ENCODE peak calls at places on chromosome 11, in eight cellular contexts. One of them, this sample, is unnamed.

GRCh38 chr11:126542621-126543020 is 187.1 kb downstream of the ST3GAL4 start:
- DNase-seq in kidney epithelial cell: no peak
- DNase-seq in psoas muscle: no peak
- DNase-seq in cardiac muscle cell: no peak
- DNase-seq in neural progenitor cell: no peak
- DNase-seq in pancreas: no peak
- DNase-seq in left ventricle myocardium inferior: no peak
- DNase-seq in spleen: no peak
- DNase-seq in this sample: no peak

GRCh38 chr11:63608353-63609345 is 5.6 kb downstream of the PLAAT3 start:
- DNase-seq in kidney epithelial cell: peak; percentile 72
- DNase-seq in psoas muscle: no peak
- DNase-seq in cardiac muscle cell: peak; percentile 76
- DNase-seq in neural progenitor cell: no peak
- DNase-seq in pancreas: no peak
- DNase-seq in left ventricle myocardium inferior: no peak
- DNase-seq in spleen: no peak
- DNase-seq in this sample: peak; percentile 22

GRCh38 chr11:130454495-130455262 is 6.2 kb downstream of the ADAMTS15 start:
- DNase-seq in kidney epithelial cell: no peak
- DNase-seq in psoas muscle: no peak
- DNase-seq in cardiac muscle cell: peak; percentile 34
- DNase-seq in neural progenitor cell: no peak
- DNase-seq in pancreas: no peak
- DNase-seq in left ventricle myocardium inferior: no peak
- DNase-seq in spleen: no peak
- DNase-seq in this sample: no peak

GRCh38 chr11:126102436-126102894 is 39.8 kb upstream of the CDON start:
- DNase-seq in kidney epithelial cell: no peak
- DNase-seq in psoas muscle: no peak
- DNase-seq in cardiac muscle cell: peak; percentile 80
- DNase-seq in neural progenitor cell: no peak
- DNase-seq in pancreas: no peak
- DNase-seq in left ventricle myocardium inferior: peak; percentile 37
- DNase-seq in spleen: no peak
- DNase-seq in this sample: no peak

GRCh38 chr11:2742611-2743426 is 43.0 kb upstream of the KCNQ1OT1 start:
- DNase-seq in kidney epithelial cell: no peak
- DNase-seq in psoas muscle: no peak
- DNase-seq in cardiac muscle cell: no peak
- DNase-seq in neural progenitor cell: no peak
- DNase-seq in pancreas: peak; percentile 14
- DNase-seq in left ventricle myocardium inferior: peak; percentile 12
- DNase-seq in spleen: peak; percentile 64
- DNase-seq in this sample: no peak

GRCh38 chr11:110921742-110922200 is 209.5 kb upstream of the ARHGAP20 start:
- DNase-seq in kidney epithelial cell: peak; percentile 28
- DNase-seq in psoas muscle: no peak
- DNase-seq in cardiac muscle cell: peak; percentile 88
- DNase-seq in neural progenitor cell: peak; percentile 6
- DNase-seq in pancreas: peak; percentile 48
- DNase-seq in left ventricle myocardium inferior: no peak
- DNase-seq in spleen: no peak
- DNase-seq in this sample: peak; percentile 8

GRCh38 chr11:83628622-83629347 is 342.6 kb upstream of the CCDC90B start:
- DNase-seq in kidney epithelial cell: no peak
- DNase-seq in psoas muscle: no peak
- DNase-seq in cardiac muscle cell: no peak
- DNase-seq in neural progenitor cell: no peak
- DNase-seq in pancreas: no peak
- DNase-seq in left ventricle myocardium inferior: no peak
- DNase-seq in spleen: no peak
- DNase-seq in this sample: no peak

GRCh38 chr11:14669958-14670357 is 26.4 kb downstream of the PDE3B start:
- DNase-seq in kidney epithelial cell: no peak
- DNase-seq in psoas muscle: no peak
- DNase-seq in cardiac muscle cell: no peak
- DNase-seq in neural progenitor cell: no peak
- DNase-seq in pancreas: no peak
- DNase-seq in left ventricle myocardium inferior: no peak
- DNase-seq in spleen: no peak
- DNase-seq in this sample: no peak

GRCh38 chr11:114195981-114196731 is 100.0 kb upstream of the NNMT start:
- DNase-seq in kidney epithelial cell: no peak
- DNase-seq in psoas muscle: no peak
- DNase-seq in cardiac muscle cell: no peak
- DNase-seq in neural progenitor cell: no peak
- DNase-seq in pancreas: no peak
- DNase-seq in left ventricle myocardium inferior: no peak
- DNase-seq in spleen: peak; percentile 60
- DNase-seq in this sample: peak; percentile 86

GRCh38 chr11:7204778-7205177 is 46.9 kb upstream of the SYT9 start:
- DNase-seq in kidney epithelial cell: peak; percentile 39
- DNase-seq in psoas muscle: no peak
- DNase-seq in cardiac muscle cell: peak; percentile 62
- DNase-seq in neural progenitor cell: no peak
- DNase-seq in pancreas: no peak
- DNase-seq in left ventricle myocardium inferior: no peak
- DNase-seq in spleen: no peak
- DNase-seq in this sample: peak; percentile 85

GRCh38 chr11:45313211-45313865 is 27.2 kb upstream of the SYT13 start:
- DNase-seq in kidney epithelial cell: no peak
- DNase-seq in psoas muscle: no peak
- DNase-seq in cardiac muscle cell: no peak
- DNase-seq in neural progenitor cell: no peak
- DNase-seq in pancreas: no peak
- DNase-seq in left ventricle myocardium inferior: no peak
- DNase-seq in spleen: no peak
- DNase-seq in this sample: no peak

GRCh38 chr11:121473064-121473777 is 20.5 kb upstream of the SORL1-AS1 start:
- DNase-seq in kidney epithelial cell: no peak
- DNase-seq in psoas muscle: no peak
- DNase-seq in cardiac muscle cell: peak; percentile 58
- DNase-seq in neural progenitor cell: no peak
- DNase-seq in pancreas: no peak
- DNase-seq in left ventricle myocardium inferior: no peak
- DNase-seq in spleen: no peak
- DNase-seq in this sample: peak; percentile 57

GRCh38 chr11:72676874-72677341 is 2.7 kb upstream of the PDE2A start:
- DNase-seq in kidney epithelial cell: no peak
- DNase-seq in psoas muscle: peak; percentile 67
- DNase-seq in cardiac muscle cell: peak; percentile 60
- DNase-seq in neural progenitor cell: peak; percentile 95
- DNase-seq in pancreas: peak; percentile 77
- DNase-seq in left ventricle myocardium inferior: peak; percentile 58
- DNase-seq in spleen: peak; percentile 89
- DNase-seq in this sample: peak; percentile 27

DNA sequence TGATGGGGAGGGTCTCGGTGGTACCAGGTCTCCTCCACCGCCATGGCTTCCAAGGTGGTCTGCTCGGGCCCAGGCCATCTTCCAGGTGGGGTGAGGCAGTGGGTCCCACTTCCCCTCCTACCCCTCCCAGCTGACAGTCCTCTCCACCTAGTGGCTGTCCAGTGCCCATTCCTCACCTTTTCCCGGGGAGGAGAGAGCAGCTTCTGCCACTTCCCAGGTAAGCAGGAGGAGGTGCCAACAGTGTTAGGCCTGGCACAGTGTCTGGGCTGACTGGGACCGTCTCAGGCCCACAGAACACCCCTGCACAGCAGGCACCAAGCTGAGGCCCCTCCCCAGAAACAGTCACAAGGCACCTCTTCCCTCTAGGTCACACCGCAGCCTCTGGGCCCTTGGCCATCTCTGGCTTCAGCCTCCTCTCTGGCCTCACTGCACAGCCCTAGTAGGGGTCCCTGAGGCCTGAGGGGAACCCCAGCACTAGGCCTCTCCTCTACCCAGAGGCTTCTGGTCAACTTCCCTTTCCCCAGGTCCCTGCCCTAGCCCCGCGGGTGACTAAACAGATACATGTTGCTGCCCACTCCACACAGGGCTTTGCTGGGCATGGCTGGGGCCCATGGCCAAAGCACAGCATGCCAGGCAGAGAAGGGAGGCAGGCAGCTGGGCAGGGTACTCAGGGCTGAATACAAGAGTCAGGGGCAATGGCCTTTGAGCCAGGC is 2.3 kb upstream of the ANKRD13D start:
- DNase-seq in kidney epithelial cell: no peak
- DNase-seq in psoas muscle: peak; percentile 25
- DNase-seq in cardiac muscle cell: no peak
- DNase-seq in neural progenitor cell: no peak
- DNase-seq in pancreas: peak; percentile 40
- DNase-seq in left ventricle myocardium inferior: peak; percentile 29
- DNase-seq in spleen: peak; percentile 91
- DNase-seq in this sample: no peak
- TF ChIP-seq CTCF in kidney epithelial cell: no peak
- TF ChIP-seq CTCF in psoas muscle: no peak
- TF ChIP-seq CTCF in cardiac muscle cell: no peak
- TF ChIP-seq CTCF in neural progenitor cell: no peak
- TF ChIP-seq CTCF in pancreas: no peak
- TF ChIP-seq CTCF in left ventricle myocardium inferior: no peak
- TF ChIP-seq CTCF in spleen: no peak
- TF ChIP-seq CTCF in this sample: no peak

GRCh38 chr11:119049081-119049480 is 7.9 kb downstream of the HYOU1 start:
- DNase-seq in kidney epithelial cell: no peak
- DNase-seq in psoas muscle: no peak
- DNase-seq in cardiac muscle cell: no peak
- DNase-seq in neural progenitor cell: no peak
- DNase-seq in pancreas: no peak
- DNase-seq in left ventricle myocardium inferior: no peak
- DNase-seq in spleen: peak; percentile 60
- DNase-seq in this sample: no peak

GRCh38 chr11:119054418-119054817 is 2.6 kb downstream of the HYOU1 start:
- DNase-seq in kidney epithelial cell: no peak
- DNase-seq in psoas muscle: no peak
- DNase-seq in cardiac muscle cell: no peak
- DNase-seq in neural progenitor cell: no peak
- DNase-seq in pancreas: no peak
- DNase-seq in left ventricle myocardium inferior: no peak
- DNase-seq in spleen: peak; percentile 54
- DNase-seq in this sample: no peak

GRCh38 chr11:119051440-119052162 is 5.4 kb downstream of the HYOU1 start:
- DNase-seq in kidney epithelial cell: no peak
- DNase-seq in psoas muscle: no peak
- DNase-seq in cardiac muscle cell: no peak
- DNase-seq in neural progenitor cell: no peak
- DNase-seq in pancreas: no peak
- DNase-seq in left ventricle myocardium inferior: no peak
- DNase-seq in spleen: peak; percentile 72
- DNase-seq in this sample: no peak

GRCh38 chr11:119055901-119056300 is 1.1 kb downstream of the HYOU1 start:
- DNase-seq in kidney epithelial cell: no peak
- DNase-seq in psoas muscle: no peak
- DNase-seq in cardiac muscle cell: peak; percentile 25
- DNase-seq in neural progenitor cell: peak; percentile 32
- DNase-seq in pancreas: no peak
- DNase-seq in left ventricle myocardium inferior: no peak
- DNase-seq in spleen: no peak
- DNase-seq in this sample: peak; percentile 36

DNA sequence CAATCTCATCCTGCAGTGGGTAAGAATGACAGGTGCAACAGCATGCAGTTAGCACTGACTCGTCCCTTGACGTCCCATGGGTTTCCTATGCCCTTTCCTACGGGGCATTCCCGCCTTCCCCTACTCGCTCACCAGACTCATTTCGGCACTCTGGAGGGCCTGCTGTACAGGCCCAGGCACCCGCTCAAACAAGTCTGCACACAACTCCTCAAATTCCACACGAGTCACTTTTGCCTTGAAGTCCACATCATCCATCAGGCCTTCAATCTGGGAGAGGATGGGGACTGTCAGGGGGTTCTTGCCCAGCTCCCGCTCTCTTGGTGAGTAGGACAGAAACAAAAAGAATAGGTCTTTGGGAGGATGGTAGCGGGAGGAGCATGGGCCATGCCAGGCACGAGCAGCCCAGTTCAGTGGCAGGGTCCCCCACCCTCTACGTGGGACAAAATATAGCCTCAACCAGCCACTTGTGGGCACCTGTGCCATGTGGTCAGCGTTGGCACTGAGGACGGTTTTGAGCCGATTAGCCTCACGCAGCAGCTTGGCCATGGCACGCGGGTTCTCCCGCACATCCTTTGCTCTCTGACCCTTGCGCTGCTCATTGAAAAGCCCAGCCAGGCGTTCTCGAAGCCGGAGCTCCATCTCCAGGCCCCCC is 4.7 kb downstream of the HYOU1 start:
- DNase-seq in kidney epithelial cell: no peak
- DNase-seq in psoas muscle: no peak
- DNase-seq in cardiac muscle cell: no peak
- DNase-seq in neural progenitor cell: no peak
- DNase-seq in pancreas: no peak
- DNase-seq in left ventricle myocardium inferior: no peak
- DNase-seq in spleen: peak; percentile 42
- DNase-seq in this sample: peak; percentile 30
- H3K4me3 ChIP-seq in kidney epithelial cell: no peak overlapping the region
- H3K4me3 ChIP-seq in psoas muscle: no peak overlapping the region
- H3K4me3 ChIP-seq in cardiac muscle cell: no peak overlapping the region
- H3K4me3 ChIP-seq in neural progenitor cell: no peak overlapping the region
- H3K4me3 ChIP-seq in pancreas: no peak overlapping the region
- H3K4me3 ChIP-seq in left ventricle myocardium inferior: no peak overlapping the region
- H3K4me3 ChIP-seq in spleen: no peak overlapping the region
- H3K4me3 ChIP-seq in this sample: no peak overlapping the region

DNA sequence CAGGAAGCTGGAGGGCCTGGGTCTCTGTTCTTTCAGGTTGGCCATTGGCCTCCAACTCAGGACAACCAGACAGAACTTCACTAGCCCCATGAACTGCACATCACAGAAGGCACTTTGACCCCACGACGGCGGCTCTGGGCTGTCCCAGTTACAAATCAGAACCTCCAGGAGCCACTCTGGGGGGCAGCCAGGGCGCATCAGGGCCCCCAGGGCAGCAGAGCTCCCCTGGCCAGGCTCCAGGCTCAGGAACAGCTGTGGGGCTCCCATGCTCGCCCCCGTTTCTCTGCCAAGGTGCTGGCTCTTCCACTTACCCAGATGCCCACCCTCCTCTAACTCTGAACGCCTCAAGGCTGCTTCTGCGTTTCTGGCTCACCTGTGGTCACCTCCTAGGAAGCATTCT is 25.5 kb downstream of the TOLLIP start:
- DNase-seq in kidney epithelial cell: no peak
- DNase-seq in psoas muscle: no peak
- DNase-seq in cardiac muscle cell: no peak
- DNase-seq in neural progenitor cell: no peak
- DNase-seq in pancreas: no peak
- DNase-seq in left ventricle myocardium inferior: no peak
- DNase-seq in spleen: peak; percentile 68
- DNase-seq in this sample: no peak
- H3K36me3 ChIP-seq in kidney epithelial cell: peaks cover 1% of the 10 kb centered on the region
- H3K36me3 ChIP-seq in psoas muscle: no peaks in the 10 kb centered on the region
- H3K36me3 ChIP-seq in cardiac muscle cell: peaks cover 3% of the 10 kb centered on the region
- H3K36me3 ChIP-seq in neural progenitor cell: no peaks in the 10 kb centered on the region
- H3K36me3 ChIP-seq in pancreas: peaks cover 36% of the 10 kb centered on the region
- H3K36me3 ChIP-seq in left ventricle myocardium inferior: peaks cover 86% of the 10 kb centered on the region
- H3K36me3 ChIP-seq in spleen: peaks cover 78% of the 10 kb centered on the region
- H3K36me3 ChIP-seq in this sample: peaks cover 46% of the 10 kb centered on the region

DNA sequence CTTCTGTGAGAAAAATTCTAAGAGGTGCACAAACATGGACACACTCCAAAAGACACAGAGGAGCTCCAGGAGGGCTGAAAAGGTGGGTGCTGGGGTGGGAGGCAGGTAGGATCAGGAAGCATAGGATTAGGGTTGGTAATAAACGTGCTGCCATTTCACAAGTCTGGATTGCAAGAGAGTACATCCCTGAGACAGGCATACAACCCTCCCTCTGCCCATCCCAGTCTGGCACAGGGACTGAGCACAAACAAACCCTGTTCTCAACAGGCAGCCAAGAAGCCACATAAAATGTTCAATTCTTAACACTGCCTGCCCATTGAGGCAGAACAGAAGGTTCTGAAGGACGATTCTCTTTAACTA is 18.5 kb downstream of the SLC35F2 start:
- DNase-seq in kidney epithelial cell: peak; percentile 34
- DNase-seq in psoas muscle: no peak
- DNase-seq in cardiac muscle cell: no peak
- DNase-seq in neural progenitor cell: no peak
- DNase-seq in pancreas: no peak
- DNase-seq in left ventricle myocardium inferior: no peak
- DNase-seq in spleen: no peak
- DNase-seq in this sample: peak; percentile 52
- TF ChIP-seq CTCF in kidney epithelial cell: no peak
- TF ChIP-seq CTCF in psoas muscle: no peak
- TF ChIP-seq CTCF in cardiac muscle cell: no peak
- TF ChIP-seq CTCF in neural progenitor cell: no peak
- TF ChIP-seq CTCF in pancreas: no peak
- TF ChIP-seq CTCF in left ventricle myocardium inferior: no peak
- TF ChIP-seq CTCF in spleen: no peak
- TF ChIP-seq CTCF in this sample: no peak

This sample was measured in bronchial epithelial cell.